ENCODE peak calls at places on chromosomes 3 and 15, in five cellular contexts. J is mesothelial cell of epicardium, R is NAMALWA, P is activated T-helper 1 cell treated with Interleukin-2 at 50 U/mL for 16 hours, D is NCI-H460. Y is an unnamed sample.

GRCh38 chr3:161852744-161853143 is 356.1 kb downstream of the OTOL1 start:
- DNase-seq in J (no peak), R (no peak), P (no peak), D (no peak), Y (no peak)

GRCh38 chr3:104785966-104786365 is 580.7 kb upstream of the ALCAM start:
- DNase-seq in J (no peak), R (no peak), P (no peak), D (no peak), Y (no peak)

GRCh38 chr3:42749753-42750231 is 23.3 kb downstream of the CCDC13 start:
- DNase-seq in J (peak), R (peak), P (no peak), D (no peak), Y (peak)

GRCh38 chr3:79368403-79368802 is 399.4 kb downstream of the ROBO1 start:
- DNase-seq in J (no peak), R (no peak), P (no peak), D (no peak), Y (no peak)

GRCh38 chr3:335250-335649 is 138.7 kb downstream of the CHL1 start:
- DNase-seq in J (no peak), R (no peak), P (no peak), D (no peak), Y (no peak)

GRCh38 chr3:161369531-161369930 is 1.8 kb downstream of the SPTSSB start:
- DNase-seq in J (no peak), R (no peak), P (no peak), D (no peak), Y (no peak)

GRCh38 chr3:9881440-9881839 is 1.4 kb upstream of the CIDEC start:
- DNase-seq in J (no peak), R (no peak), P (no peak), D (no peak), Y (no peak)

GRCh38 chr3:53495091-53495517 is 693 bp downstream of the CACNA1D start:
- DNase-seq in J (no peak), R (no peak), P (no peak), D (no peak), Y (no peak)

GRCh38 chr15:91456251-91456718 is 356.2 kb downstream of the SV2B start:
- DNase-seq in J (no peak), R (no peak), P (no peak), D (no peak), Y (no peak)

GRCh38 chr15:92006186-92007028 is 152.9 kb downstream of the SLCO3A1 start:
- DNase-seq in J (no peak), R (no peak), P (no peak), D (no peak), Y (no peak)

GRCh38 chr3:72663429-72663828 is 184.8 kb downstream of the SHQ1 start:
- DNase-seq in J (no peak), R (no peak), P (no peak), D (no peak), Y (no peak)

GRCh38 chr3:169758353-169758994 is 6.4 kb downstream of the TERC start:
- DNase-seq in J (no peak), R (no peak), P (no peak), D (no peak), Y (no peak)

GRCh38 chr3:114686624-114687023 is 392.8 kb downstream of the TIGIT start:
- DNase-seq in J (no peak), R (no peak), P (no peak), D (no peak), Y (peak)

Y was measured in Kasumi-1.